ENCODE peak calls at places on chromosomes 5 and 9, in four cellular contexts. One of them, this sample, is unnamed.

GRCh38 chr5:140791111-140791510 is 3.5 kb upstream of the PCDHA2 start:
- DNase-seq in IMR-90: no peak
- DNase-seq in H9: no peak
- DNase-seq in H1: no peak
- DNase-seq in this sample: no peak

GRCh38 chr5:133610489-133611356 is 1.6 kb downstream of the FSTL4 start:
- DNase-seq in H9: peak
- DNase-seq in H1: no peak
- DNase-seq in IMR-90: no peak
- DNase-seq in this sample: peak

GRCh38 chr5:134526483-134527155 is 1.1 kb downstream of the JADE2 start:
- DNase-seq in H9: peak
- DNase-seq in H1: no peak
- DNase-seq in IMR-90: no peak
- DNase-seq in this sample: peak

GRCh38 chr5:2014058-2014610 is 131.4 kb upstream of the IRX4 start:
- DNase-seq in H9: no peak
- DNase-seq in H1: no peak
- DNase-seq in IMR-90: no peak
- DNase-seq in this sample: no peak

GRCh38 chr5:150616024-150616470 is 24.4 kb upstream of the SYNPO start:
- DNase-seq in IMR-90: no peak
- DNase-seq in H9: no peak
- DNase-seq in H1: no peak
- DNase-seq in this sample: no peak

GRCh38 chr9:38371495-38371894 is 21.0 kb upstream of the ALDH1B1 start:
- DNase-seq in IMR-90: peak
- DNase-seq in H1: no peak
- DNase-seq in H9: no peak
- DNase-seq in this sample: no peak

GRCh38 chr5:60883229-60883628 is 39.2 kb upstream of the ELOVL7 start:
- DNase-seq in H1: no peak
- DNase-seq in IMR-90: no peak
- DNase-seq in H9: no peak
- DNase-seq in this sample: no peak

GRCh38 chr5:122121782-122122465 is 7.4 kb upstream of the ZNF474 start:
- DNase-seq in H9: no peak
- DNase-seq in IMR-90: peak
- DNase-seq in H1: no peak
- DNase-seq in this sample: no peak

GRCh38 chr9:95018099-95018927 is 291.8 kb downstream of the AOPEP start:
- DNase-seq in H1: no peak
- DNase-seq in IMR-90: peak
- DNase-seq in H9: no peak
- DNase-seq in this sample: no peak

GRCh38 chr5:20030125-20030524 is 42.1 kb upstream of the CDH18 start:
- DNase-seq in IMR-90: no peak
- DNase-seq in H1: no peak
- DNase-seq in H9: no peak
- DNase-seq in this sample: no peak

GRCh38 chr5:149228610-149229297 is 42.9 kb upstream of the AFAP1L1 start:
- DNase-seq in H1: no peak
- DNase-seq in IMR-90: peak
- DNase-seq in H9: peak
- DNase-seq in this sample: no peak

GRCh38 chr9:129141066-129142041 is 30.1 kb downstream of the PTPA start:
- DNase-seq in H1: no peak
- DNase-seq in H9: peak
- DNase-seq in IMR-90: peak
- DNase-seq in this sample: no peak

GRCh38 chr5:92674322-92674721 is 906.7 kb downstream of the NR2F1-AS1 start:
- DNase-seq in IMR-90: no peak
- DNase-seq in H1: no peak
- DNase-seq in H9: no peak
- DNase-seq in this sample: peak

GRCh38 chr9:136950656-136951030 is 1.4 kb upstream of the LCN12 start:
- DNase-seq in IMR-90: no peak
- DNase-seq in H1: no peak
- DNase-seq in H9: no peak
- DNase-seq in this sample: no peak

GRCh38 chr9:99057665-99058625 is 47.0 kb upstream of the TGFBR1 start:
- DNase-seq in H1: no peak
- DNase-seq in IMR-90: peak
- DNase-seq in H9: no peak
- DNase-seq in this sample: no peak

GRCh38 chr9:108445431-108446018 is 410.3 kb downstream of the ACTL7B start:
- DNase-seq in H1: no peak
- DNase-seq in IMR-90: no peak
- DNase-seq in H9: no peak
- DNase-seq in this sample: no peak

GRCh38 chr9:98329281-98329680 is 73.8 kb upstream of the TBC1D2 start:
- DNase-seq in H1: no peak
- DNase-seq in IMR-90: no peak
- DNase-seq in H9: no peak
- DNase-seq in this sample: no peak

GRCh38 chr9:27157086-27157485 is 48.1 kb downstream of the TEK start:
- DNase-seq in H1: no peak
- DNase-seq in H9: no peak
- DNase-seq in IMR-90: no peak
- DNase-seq in this sample: no peak

GRCh38 chr9:104836767-104837166 is 72.8 kb downstream of the NIPSNAP3B start:
- DNase-seq in IMR-90: no peak
- DNase-seq in H9: no peak
- DNase-seq in H1: no peak
- DNase-seq in this sample: no peak

GRCh38 chr9:117783828-117784227 is 79.6 kb downstream of the TLR4 start:
- DNase-seq in H1: no peak
- DNase-seq in IMR-90: no peak
- DNase-seq in H9: no peak
- DNase-seq in this sample: no peak

GRCh38 chr5:75584641-75585040 is 26.6 kb upstream of the ANKDD1B start:
- DNase-seq in H1: no peak
- DNase-seq in H9: no peak
- DNase-seq in IMR-90: no peak
- DNase-seq in this sample: no peak

GRCh38 chr5:55668356-55668755 is 43.8 kb downstream of the SLC38A9 start:
- DNase-seq in IMR-90: peak
- DNase-seq in H1: no peak
- DNase-seq in H9: no peak
- DNase-seq in this sample: no peak

GRCh38 chr5:36147681-36148080 is 4.0 kb downstream of the LMBRD2 start:
- DNase-seq in H9: no peak
- DNase-seq in H1: no peak
- DNase-seq in IMR-90: peak
- DNase-seq in this sample: no peak

GRCh38 chr9:504921-505821 is 290.5 kb downstream of the DOCK8 start:
- DNase-seq in H9: peak
- DNase-seq in IMR-90: no peak
- DNase-seq in H1: no peak
- DNase-seq in this sample: peak

GRCh38 chr9:124074746-124075145 is 63.2 kb downstream of the LHX2 start:
- DNase-seq in H1: no peak
- DNase-seq in H9: no peak
- DNase-seq in IMR-90: no peak
- DNase-seq in this sample: no peak

GRCh38 chr5:176787676-176788075 is 22.7 kb upstream of the UNC5A start:
- DNase-seq in IMR-90: no peak
- DNase-seq in H1: no peak
- DNase-seq in H9: no peak
- DNase-seq in this sample: no peak

GRCh38 chr5:124748687-124749594 is 2.5 kb upstream of the ZNF608 start:
- DNase-seq in H9: peak
- DNase-seq in IMR-90: peak
- DNase-seq in H1: no peak
- DNase-seq in this sample: peak

GRCh38 chr5:174305241-174305681 is 259.8 kb downstream of the NSG2 start:
- DNase-seq in H9: peak
- DNase-seq in H1: no peak
- DNase-seq in IMR-90: no peak
- DNase-seq in this sample: no peak

GRCh38 chr9:128375865-128376264 is 4.7 kb downstream of the URM1 start:
- DNase-seq in H1: no peak
- DNase-seq in H9: no peak
- DNase-seq in IMR-90: no peak
- DNase-seq in this sample: no peak

GRCh38 chr5:132260714-132261615 is 3.5 kb downstream of the PDLIM4 start:
- DNase-seq in IMR-90: peak
- DNase-seq in H1: no peak
- DNase-seq in H9: peak
- DNase-seq in this sample: no peak

GRCh38 chr9:738209-738915 is 103.1 kb upstream of the DMRT1 start:
- DNase-seq in IMR-90: peak
- DNase-seq in H9: no peak
- DNase-seq in H1: no peak
- DNase-seq in this sample: no peak

GRCh38 chr9:101235105-101235866 is 149.5 kb downstream of the BAAT start:
- DNase-seq in H9: no peak
- DNase-seq in IMR-90: no peak
- DNase-seq in H1: no peak
- DNase-seq in this sample: peak

GRCh38 chr5:150409638-150410523 is 2.8 kb downstream of the CD74 start:
- DNase-seq in IMR-90: peak
- DNase-seq in H1: peak
- DNase-seq in H9: peak
- DNase-seq in this sample: peak

GRCh38 chr5:1050449-1051365 is 42.1 kb downstream of the NKD2 start:
- DNase-seq in H9: no peak
- DNase-seq in IMR-90: no peak
- DNase-seq in H1: no peak
- DNase-seq in this sample: no peak

GRCh38 chr5:66113160-66113559 is 30.9 kb upstream of the SREK1 start:
- DNase-seq in H1: no peak
- DNase-seq in H9: no peak
- DNase-seq in IMR-90: peak
- DNase-seq in this sample: no peak

GRCh38 chr5:140795259-140795641 is 598 bp downstream of the PCDHA2 start:
- DNase-seq in H9: peak
- DNase-seq in IMR-90: no peak
- DNase-seq in H1: no peak
- DNase-seq in this sample: no peak

GRCh38 chr9:114612272-114612923 is 1.3 kb downstream of the TMEM268 start:
- DNase-seq in H1: no peak
- DNase-seq in IMR-90: no peak
- DNase-seq in H9: no peak
- DNase-seq in this sample: no peak
- H4K8ac ChIP-seq in H1: no peak
- H4K8ac ChIP-seq in IMR-90: no peak
- H4K8ac ChIP-seq in H9: no peak
- H4K8ac ChIP-seq in this sample: no peak

DNA sequence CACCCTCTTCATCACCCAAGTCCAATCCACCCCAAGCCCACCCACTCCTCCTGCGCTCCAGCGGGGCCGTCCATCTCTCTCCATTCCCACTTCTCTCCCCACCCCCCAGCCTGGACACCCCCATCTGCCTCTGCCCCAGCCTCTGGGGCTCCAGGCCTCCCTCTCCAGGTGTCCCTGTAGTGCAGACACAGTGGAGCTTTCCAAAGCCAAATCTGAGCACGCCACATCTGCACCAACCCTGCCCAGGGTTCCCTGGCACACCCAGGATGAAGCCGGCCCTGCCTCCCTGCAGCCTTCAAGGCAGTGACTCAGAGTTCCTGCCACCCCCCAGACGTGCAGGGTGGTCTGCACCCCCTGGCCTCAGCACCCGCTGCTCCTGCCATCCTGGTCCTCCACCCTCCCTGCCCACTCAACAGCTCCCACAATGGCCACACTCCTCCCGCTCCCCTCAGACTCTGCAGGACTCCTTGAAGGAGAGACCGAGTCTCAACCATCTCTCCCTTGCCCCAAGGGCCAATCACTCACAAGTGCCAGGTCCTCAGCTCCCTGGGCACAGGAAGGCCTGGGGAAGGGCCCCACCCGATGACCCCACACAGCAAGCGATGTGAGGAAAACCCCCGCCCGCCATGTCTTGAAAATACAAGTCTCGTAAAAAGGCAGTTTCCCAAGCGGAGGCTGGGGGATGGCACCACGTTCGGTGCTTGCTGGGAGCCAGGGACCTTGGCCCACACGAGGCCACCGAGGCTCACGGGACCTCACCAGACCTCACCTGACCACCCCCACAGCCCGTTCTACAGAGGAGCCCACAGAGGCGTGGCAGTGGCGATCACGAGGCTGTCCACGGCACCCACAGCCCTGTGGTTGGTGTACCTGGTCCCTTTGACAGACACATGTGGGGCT is 22.2 kb downstream of the VAV2 start:
- DNase-seq in H1: no peak
- DNase-seq in IMR-90: no peak
- DNase-seq in H9: no peak
- DNase-seq in this sample: no peak
- H4K91ac ChIP-seq in H1: no peak
- H4K91ac ChIP-seq in IMR-90: no peak
- H4K91ac ChIP-seq in H9: no peak
- H4K91ac ChIP-seq in this sample: no peak

DNA sequence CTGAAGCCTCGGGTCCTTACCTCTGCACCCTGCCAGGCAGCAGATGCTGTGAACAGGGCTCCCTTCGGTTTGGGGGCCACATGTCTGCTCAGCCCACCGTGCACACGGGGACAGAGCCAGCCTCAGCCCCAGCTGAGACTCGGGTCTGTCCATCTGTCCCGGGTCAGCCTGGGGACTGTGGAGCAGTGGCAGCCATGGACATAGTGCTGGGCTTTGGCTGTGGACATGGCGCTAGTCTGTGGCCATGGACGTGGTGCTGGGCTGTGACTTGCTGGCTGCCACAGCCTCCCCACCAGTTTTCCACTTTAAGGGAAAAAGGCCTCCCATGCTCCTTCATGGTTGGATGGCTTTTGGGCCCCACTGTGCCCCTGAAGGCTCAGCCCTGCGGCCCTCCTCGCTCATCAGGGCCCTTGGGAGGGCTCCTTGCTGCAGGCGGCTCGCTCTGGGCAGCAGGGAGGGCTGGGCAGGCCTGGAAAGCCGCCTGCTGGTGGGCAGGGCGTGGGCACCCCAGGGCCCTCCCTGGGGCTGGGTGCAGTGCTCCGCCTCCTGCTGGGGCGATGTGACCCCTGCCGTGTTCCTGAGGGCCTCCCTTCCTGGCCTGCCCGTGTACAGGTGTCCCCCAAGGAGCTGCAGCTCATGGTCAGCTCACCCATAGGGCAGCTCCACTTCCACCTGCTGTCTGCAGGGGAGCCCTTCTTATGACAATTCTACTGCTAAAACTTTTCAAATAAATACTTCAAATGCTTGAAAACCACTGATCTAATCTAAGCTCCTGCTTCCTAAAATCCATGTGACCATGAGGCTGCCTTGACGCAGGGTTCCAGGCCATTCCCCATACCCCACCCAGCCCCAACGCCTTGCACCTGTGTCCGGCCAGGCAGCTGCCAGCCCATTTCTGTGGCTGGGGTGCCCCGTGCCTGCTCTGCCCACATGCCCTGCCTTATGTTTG is 112.1 kb upstream of the LMX1B start:
- DNase-seq in H9: no peak
- DNase-seq in IMR-90: no peak
- DNase-seq in H1: no peak
- DNase-seq in this sample: no peak
- H4K8ac ChIP-seq in H9: no peak
- H4K8ac ChIP-seq in IMR-90: no peak
- H4K8ac ChIP-seq in H1: peak
- H4K8ac ChIP-seq in this sample: no peak

GRCh38 chr9:130266236-130267098 is 907 bp downstream of the HMCN2 start:
- DNase-seq in H1: no peak
- DNase-seq in IMR-90: no peak
- DNase-seq in H9: peak
- DNase-seq in this sample: no peak
- H4K91ac ChIP-seq in H1: peak
- H4K91ac ChIP-seq in IMR-90: no peak
- H4K91ac ChIP-seq in H9: no peak
- H4K91ac ChIP-seq in this sample: no peak